ENCODE peak calls at places on chromosome 17, in five cellular contexts. One of them, this sample, is unnamed.

GRCh38 chr17:72175787-72176515 is 55.1 kb downstream of the SOX9 start:
- DNase-seq in spleen: no peak
- DNase-seq in transverse colon: no peak
- DNase-seq in cardiac fibroblast: no peak
- DNase-seq in heart right ventricle: no peak
- DNase-seq in this sample: peak

GRCh38 chr17:41777579-41778188 is 8.8 kb downstream of the JUP start:
- DNase-seq in spleen: no peak
- DNase-seq in transverse colon: peak
- DNase-seq in cardiac fibroblast: peak
- DNase-seq in heart right ventricle: peak
- DNase-seq in this sample: peak

GRCh38 chr17:63275318-63275967 is 170.7 kb downstream of the CYB561 start:
- DNase-seq in spleen: no peak
- DNase-seq in transverse colon: no peak
- DNase-seq in cardiac fibroblast: peak
- DNase-seq in heart right ventricle: no peak
- DNase-seq in this sample: peak

GRCh38 chr17:10077561-10078299 is 120.7 kb downstream of the GAS7 start:
- DNase-seq in spleen: no peak
- DNase-seq in transverse colon: no peak
- DNase-seq in cardiac fibroblast: no peak
- DNase-seq in heart right ventricle: no peak
- DNase-seq in this sample: no peak

GRCh38 chr17:34606721-34607120 is 27.3 kb downstream of the TMEM132E start:
- DNase-seq in spleen: no peak
- DNase-seq in transverse colon: no peak
- DNase-seq in cardiac fibroblast: no peak
- DNase-seq in heart right ventricle: no peak
- DNase-seq in this sample: no peak

GRCh38 chr17:78144146-78144719 is 2.0 kb upstream of the C17orf99 start:
- DNase-seq in spleen: peak
- DNase-seq in transverse colon: peak
- DNase-seq in cardiac fibroblast: peak
- DNase-seq in heart right ventricle: peak
- DNase-seq in this sample: peak

GRCh38 chr17:10622610-10623485 is 34.3 kb downstream of the MYH3 start:
- DNase-seq in spleen: peak
- DNase-seq in transverse colon: no peak
- DNase-seq in cardiac fibroblast: no peak
- DNase-seq in heart right ventricle: no peak
- DNase-seq in this sample: no peak

GRCh38 chr17:42403150-42403549 is 14.9 kb upstream of the STAT3 start:
- DNase-seq in spleen: no peak
- DNase-seq in transverse colon: peak
- DNase-seq in cardiac fibroblast: no peak
- DNase-seq in heart right ventricle: no peak
- DNase-seq in this sample: no peak

GRCh38 chr17:34499576-34499975 is 79.8 kb upstream of the TMEM132E start:
- DNase-seq in spleen: no peak
- DNase-seq in transverse colon: no peak
- DNase-seq in cardiac fibroblast: peak
- DNase-seq in heart right ventricle: no peak
- DNase-seq in this sample: peak

GRCh38 chr17:56029980-56030624 is 123.2 kb upstream of the ANKFN1 start:
- DNase-seq in spleen: no peak
- DNase-seq in transverse colon: no peak
- DNase-seq in cardiac fibroblast: no peak
- DNase-seq in heart right ventricle: no peak
- DNase-seq in this sample: no peak

GRCh38 chr17:77227461-77228223 is 86.9 kb downstream of the SEC14L1 start:
- DNase-seq in spleen: peak
- DNase-seq in transverse colon: no peak
- DNase-seq in cardiac fibroblast: no peak
- DNase-seq in heart right ventricle: no peak
- DNase-seq in this sample: no peak

GRCh38 chr17:70144260-70144846 is 25.0 kb upstream of the KCNJ2 start:
- DNase-seq in spleen: no peak
- DNase-seq in transverse colon: no peak
- DNase-seq in cardiac fibroblast: peak
- DNase-seq in heart right ventricle: no peak
- DNase-seq in this sample: peak

GRCh38 chr17:71500761-71501555 is 619.9 kb upstream of the SOX9 start:
- DNase-seq in spleen: no peak
- DNase-seq in transverse colon: no peak
- DNase-seq in cardiac fibroblast: peak
- DNase-seq in heart right ventricle: no peak
- DNase-seq in this sample: peak

GRCh38 chr17:13721705-13722104 is 120.0 kb upstream of the HS3ST3A1 start:
- DNase-seq in spleen: no peak
- DNase-seq in transverse colon: no peak
- DNase-seq in cardiac fibroblast: no peak
- DNase-seq in heart right ventricle: no peak
- DNase-seq in this sample: no peak

GRCh38 chr17:41171881-41172280 is 3.9 kb upstream of the KRTAP4-3 start:
- DNase-seq in spleen: no peak
- DNase-seq in transverse colon: no peak
- DNase-seq in cardiac fibroblast: peak
- DNase-seq in heart right ventricle: no peak
- DNase-seq in this sample: no peak

GRCh38 chr17:61583242-61583641 is 7.8 kb downstream of the NACA2 start:
- DNase-seq in spleen: no peak
- DNase-seq in transverse colon: no peak
- DNase-seq in cardiac fibroblast: peak
- DNase-seq in heart right ventricle: no peak
- DNase-seq in this sample: peak

GRCh38 chr17:63395075-63395815 is 50.9 kb downstream of the CYB561 start:
- DNase-seq in spleen: no peak
- DNase-seq in transverse colon: no peak
- DNase-seq in cardiac fibroblast: peak
- DNase-seq in heart right ventricle: no peak
- DNase-seq in this sample: peak

GRCh38 chr17:77840576-77841160 is 117.8 kb upstream of the TNRC6C start:
- DNase-seq in spleen: peak
- DNase-seq in transverse colon: peak
- DNase-seq in cardiac fibroblast: no peak
- DNase-seq in heart right ventricle: no peak
- DNase-seq in this sample: no peak

GRCh38 chr17:8225813-8226535 is 15.6 kb upstream of the AURKB start:
- DNase-seq in spleen: no peak
- DNase-seq in transverse colon: peak
- DNase-seq in cardiac fibroblast: peak
- DNase-seq in heart right ventricle: no peak
- DNase-seq in this sample: peak

GRCh38 chr17:80413771-80414507 is 1.0 kb upstream of the ENDOV start:
- DNase-seq in spleen: no peak
- DNase-seq in transverse colon: no peak
- DNase-seq in cardiac fibroblast: no peak
- DNase-seq in heart right ventricle: no peak
- DNase-seq in this sample: no peak

GRCh38 chr17:47699536-47699840 is 5.5 kb downstream of the TBKBP1 start:
- DNase-seq in spleen: no peak
- DNase-seq in transverse colon: no peak
- DNase-seq in cardiac fibroblast: no peak
- DNase-seq in heart right ventricle: no peak
- DNase-seq in this sample: no peak

GRCh38 chr17:33864758-33865229 is 390.3 kb upstream of the CCL2 start:
- DNase-seq in spleen: no peak
- DNase-seq in transverse colon: no peak
- DNase-seq in cardiac fibroblast: no peak
- DNase-seq in heart right ventricle: no peak
- DNase-seq in this sample: no peak

GRCh38 chr17:74345433-74346241 is 16.0 kb downstream of the BTBD17 start:
- DNase-seq in spleen: no peak
- DNase-seq in transverse colon: no peak
- DNase-seq in cardiac fibroblast: peak
- DNase-seq in heart right ventricle: no peak
- DNase-seq in this sample: peak

GRCh38 chr17:8237175-8237574 is 10.7 kb downstream of the CTC1 start:
- DNase-seq in spleen: no peak
- DNase-seq in transverse colon: no peak
- DNase-seq in cardiac fibroblast: no peak
- DNase-seq in heart right ventricle: no peak
- DNase-seq in this sample: no peak

GRCh38 chr17:19928299-19928698 is 49.3 kb downstream of the AKAP10 start:
- DNase-seq in spleen: no peak
- DNase-seq in transverse colon: no peak
- DNase-seq in cardiac fibroblast: peak
- DNase-seq in heart right ventricle: no peak
- DNase-seq in this sample: peak

GRCh38 chr17:73431401-73432205 is 119.8 kb upstream of the CDC42EP4 start:
- DNase-seq in spleen: peak
- DNase-seq in transverse colon: no peak
- DNase-seq in cardiac fibroblast: no peak
- DNase-seq in heart right ventricle: no peak
- DNase-seq in this sample: no peak

GRCh38 chr17:27956601-27957445 is 63.7 kb upstream of the LYRM9 start:
- DNase-seq in spleen: no peak
- DNase-seq in transverse colon: no peak
- DNase-seq in cardiac fibroblast: peak
- DNase-seq in heart right ventricle: no peak
- DNase-seq in this sample: peak

GRCh38 chr17:45104029-45104428 is 28.3 kb downstream of the PLCD3 start:
- DNase-seq in spleen: no peak
- DNase-seq in transverse colon: no peak
- DNase-seq in cardiac fibroblast: no peak
- DNase-seq in heart right ventricle: no peak
- DNase-seq in this sample: no peak

GRCh38 chr17:31509805-31510177 is 118.3 kb downstream of the RAB11FIP4 start:
- DNase-seq in spleen: no peak
- DNase-seq in transverse colon: no peak
- DNase-seq in cardiac fibroblast: no peak
- DNase-seq in heart right ventricle: peak
- DNase-seq in this sample: no peak

GRCh38 chr17:31510273-31511175 is 119.0 kb downstream of the RAB11FIP4 start:
- DNase-seq in spleen: peak
- DNase-seq in transverse colon: no peak
- DNase-seq in cardiac fibroblast: no peak
- DNase-seq in heart right ventricle: peak
- DNase-seq in this sample: no peak

GRCh38 chr17:31506517-31506916 is 115.0 kb downstream of the RAB11FIP4 start:
- DNase-seq in spleen: no peak
- DNase-seq in transverse colon: no peak
- DNase-seq in cardiac fibroblast: no peak
- DNase-seq in heart right ventricle: no peak
- DNase-seq in this sample: no peak

GRCh38 chr17:31509095-31509804 is 117.8 kb downstream of the RAB11FIP4 start:
- DNase-seq in spleen: peak
- DNase-seq in transverse colon: no peak
- DNase-seq in cardiac fibroblast: no peak
- DNase-seq in heart right ventricle: no peak
- DNase-seq in this sample: no peak

GRCh38 chr17:31508310-31509094 is 117.0 kb downstream of the RAB11FIP4 start:
- DNase-seq in spleen: peak
- DNase-seq in transverse colon: no peak
- DNase-seq in cardiac fibroblast: no peak
- DNase-seq in heart right ventricle: no peak
- DNase-seq in this sample: no peak
- TF ChIP-seq CTCF in spleen: peak
- TF ChIP-seq CTCF in transverse colon: no peak
- TF ChIP-seq CTCF in cardiac fibroblast: peak
- TF ChIP-seq CTCF in heart right ventricle: no peak
- TF ChIP-seq CTCF in this sample: peak

DNA sequence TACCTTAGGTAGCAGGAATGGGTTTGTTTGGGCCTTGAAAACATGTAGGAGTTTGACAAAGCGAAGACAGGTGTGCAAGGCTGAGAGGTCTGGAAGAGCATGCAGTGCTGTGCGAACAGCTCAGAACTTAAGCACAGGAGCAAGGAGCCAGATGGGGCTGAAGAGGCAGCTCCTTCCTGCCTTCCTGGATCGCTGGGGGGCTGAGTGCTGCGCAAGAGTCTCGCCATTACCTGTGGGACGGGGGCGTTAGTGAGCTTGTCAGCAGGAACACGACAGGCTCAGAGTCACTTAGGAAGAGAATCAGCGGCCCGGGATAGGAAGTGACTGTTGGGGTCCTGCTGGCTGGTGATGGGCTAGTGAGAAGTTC is 464 bp upstream of the MRM1 start:
- DNase-seq in spleen: no peak
- DNase-seq in transverse colon: no peak
- DNase-seq in cardiac fibroblast: no peak
- DNase-seq in heart right ventricle: no peak
- DNase-seq in this sample: no peak
- TF ChIP-seq CTCF in spleen: no peak
- TF ChIP-seq CTCF in transverse colon: no peak
- TF ChIP-seq CTCF in cardiac fibroblast: no peak
- TF ChIP-seq CTCF in heart right ventricle: no peak
- TF ChIP-seq CTCF in this sample: no peak

DNA sequence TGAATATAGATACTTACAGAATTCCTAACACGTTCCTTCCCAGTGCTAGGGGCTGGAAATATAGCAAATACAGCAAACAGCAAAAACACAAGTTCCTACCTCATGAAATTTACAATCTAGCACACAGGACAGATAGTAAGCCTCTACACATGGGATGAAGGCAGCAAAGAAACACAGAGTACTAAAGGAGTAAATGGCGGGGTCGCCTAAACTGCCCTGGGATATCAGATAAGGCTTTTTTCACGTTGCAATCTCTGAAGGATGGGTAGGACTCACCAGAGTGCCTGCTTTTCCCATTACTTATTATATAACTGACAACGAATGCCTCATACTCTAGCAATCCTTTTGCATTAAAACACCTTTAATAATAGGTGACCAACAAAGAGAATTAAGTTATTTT is 19.8 kb downstream of the CEP112 start:
- DNase-seq in spleen: no peak
- DNase-seq in transverse colon: no peak
- DNase-seq in cardiac fibroblast: no peak
- DNase-seq in heart right ventricle: no peak
- DNase-seq in this sample: no peak
- TF ChIP-seq CTCF in spleen: no peak
- TF ChIP-seq CTCF in transverse colon: no peak
- TF ChIP-seq CTCF in cardiac fibroblast: no peak
- TF ChIP-seq CTCF in heart right ventricle: no peak
- TF ChIP-seq CTCF in this sample: no peak

DNA sequence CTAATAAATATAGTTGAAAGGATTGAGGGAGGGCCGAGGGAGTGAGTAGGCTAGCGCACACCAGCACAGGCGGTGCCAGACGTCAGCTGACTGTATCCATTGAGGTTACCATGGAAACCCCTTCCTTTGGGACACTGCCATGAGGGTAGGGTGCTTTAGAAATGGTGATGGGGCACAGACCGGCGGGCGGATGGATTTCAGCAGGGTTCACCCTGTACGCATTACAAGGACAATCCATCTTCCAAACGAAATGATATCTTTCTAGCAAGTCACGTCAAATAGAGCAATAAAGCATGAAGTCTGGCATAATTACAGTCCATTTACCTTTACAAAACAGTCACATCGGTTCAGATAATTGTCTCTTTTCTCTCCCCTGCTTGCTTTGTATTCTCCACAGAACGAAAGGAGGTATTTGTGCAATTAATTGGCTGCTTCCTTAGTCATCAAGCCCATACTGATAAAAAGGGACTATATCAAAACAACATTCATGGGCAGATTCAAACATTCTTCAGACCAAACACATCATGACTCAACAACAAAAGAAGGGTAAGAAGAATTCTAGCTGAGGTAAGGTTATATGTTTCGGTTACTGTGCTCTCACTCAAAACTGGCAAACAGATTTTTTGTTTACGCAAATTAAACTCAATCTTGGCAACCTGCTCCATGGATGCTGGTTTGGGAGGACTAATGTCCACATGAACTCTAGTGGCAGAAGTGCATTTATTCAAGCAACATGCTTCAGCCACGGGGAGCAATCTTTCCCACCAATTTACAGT is 140.6 kb downstream of the CDK5R1 start:
- DNase-seq in spleen: no peak
- DNase-seq in transverse colon: no peak
- DNase-seq in cardiac fibroblast: peak
- DNase-seq in heart right ventricle: no peak
- DNase-seq in this sample: peak
- TF ChIP-seq CTCF in spleen: no peak
- TF ChIP-seq CTCF in transverse colon: no peak
- TF ChIP-seq CTCF in cardiac fibroblast: no peak
- TF ChIP-seq CTCF in heart right ventricle: no peak
- TF ChIP-seq CTCF in this sample: no peak